ENCODE peak calls at places on chromosomes 4 and X, in eight cellular contexts. A is OCI-LY7, F is astrocyte, J is H9, C is colonic mucosa, Q is transverse colon, X is A549, O is RWPE1. D is an unnamed sample.

GRCh38 chr4:137226221-137226620 is 306.1 kb downstream of the PCDH18 start:
- DNase-seq in Q (no peak), C (no peak), O (no peak), J (no peak), X (no peak), A (no peak), F (no peak), D (no peak)

GRCh38 chr4:120680647-120681228 is 241.8 kb downstream of the PRDM5 start:
- DNase-seq in F (no peak), O (no peak), X (no peak), Q (no peak), A (no peak), C (no peak), J (no peak), D (no peak)

GRCh38 chr4:81071013-81071412 is 40.5 kb downstream of the BMP3 start:
- DNase-seq in O (no peak), F (no peak), A (no peak), X (no peak), Q (no peak), C (no peak), J (no peak), D (no peak)

GRCh38 chrX:24395775-24396174 is 35.3 kb downstream of the SUPT20HL1 start:
- DNase-seq in F (peak; percentile 62), O (peak; percentile 40), J (peak; percentile 62), X (peak; percentile 57), C (peak; percentile 53), A (peak; percentile 60), Q (peak; percentile 29), D (no peak)

GRCh38 chr4:71229477-71230257 is 109.2 kb upstream of the SLC4A4 start:
- DNase-seq in J (peak; percentile 36), O (peak; percentile 37), A (peak; percentile 21), X (peak; percentile 28), C (peak; percentile 41), F (peak; percentile 39), Q (peak; percentile 31), D (no peak)

GRCh38 chr4:180059216-180059881 is 2183.9 kb upstream of the TENM3 start:
- DNase-seq in O (peak; percentile 1), F (peak; percentile 1), J (peak; percentile 47), X (peak; percentile 0), A (no peak), Q (peak; percentile 10), C (peak; percentile 23), D (no peak)

GRCh38 chr4:73732759-73733431 is 7.5 kb upstream of the CXCL8 start:
- DNase-seq in C (no peak), A (no peak), O (no peak), X (no peak), Q (no peak), F (no peak), J (no peak), D (no peak)

GRCh38 chr4:56653461-56654237 is 27.4 kb downstream of the HOPX start:
- DNase-seq in Q (peak; percentile 15), C (no peak), F (no peak), A (peak; percentile 12), X (no peak), O (no peak), J (no peak), D (no peak)

GRCh38 chr4:1493540-1494287 is 87.5 kb upstream of the NKX1-1 start:
- DNase-seq in J (no peak), A (no peak), X (no peak), Q (no peak), O (no peak), C (no peak), F (no peak), D (no peak)

GRCh38 chr4:177107288-177107901 is 202.3 kb upstream of the NEIL3 start:
- DNase-seq in C (no peak), O (no peak), A (no peak), J (no peak), X (no peak), Q (no peak), F (peak; percentile 35), D (peak; percentile 10)

GRCh38 chrX:109352121-109352556 is 129.7 kb downstream of the GUCY2F start:
- DNase-seq in J (no peak), O (no peak), A (no peak), Q (no peak), X (no peak), C (no peak), F (no peak), D (no peak)

GRCh38 chr4:173735055-173735454 is 205.0 kb upstream of the HAND2 start:
- DNase-seq in C (no peak), O (no peak), X (no peak), A (no peak), J (no peak), Q (no peak), F (no peak), D (no peak)

GRCh38 chr4:147173317-147173716 is 227.7 kb upstream of the TTC29 start:
- DNase-seq in J (no peak), F (no peak), A (no peak), O (no peak), X (no peak), Q (no peak), C (no peak), D (no peak)

GRCh38 chr4:47085661-47086060 is 54.3 kb downstream of the GABRB1 start:
- DNase-seq in J (no peak), F (no peak), C (no peak), O (no peak), X (no peak), A (no peak), Q (no peak), D (no peak)

GRCh38 chr4:59612235-59612634 is 1587.9 kb upstream of the ADGRL3 start:
- DNase-seq in C (no peak), O (peak; percentile 42), J (no peak), X (peak; percentile 0), Q (no peak), A (no peak), F (peak; percentile 72), D (no peak)

GRCh38 chr4:46765465-46765864 is 143.6 kb downstream of the COX7B2 start:
- DNase-seq in A (no peak), F (no peak), Q (no peak), C (no peak), J (no peak), O (no peak), X (no peak), D (no peak)

GRCh38 chr4:163548481-163549243 is 54.2 kb downstream of the TMA16 start:
- DNase-seq in F (peak; percentile 35), Q (no peak), X (peak; percentile 32), A (peak; percentile 64), O (peak; percentile 34), J (no peak), C (peak; percentile 33), D (no peak)

GRCh38 chr4:168710353-168710946 is 213.6 kb downstream of the PALLD start:
- DNase-seq in F (peak; percentile 64), A (no peak), O (peak; percentile 47), C (peak; percentile 32), X (peak; percentile 19), J (no peak), Q (peak; percentile 35), D (no peak)

GRCh38 chr4:181592221-181592745 is 650.9 kb upstream of the TENM3 start:
- DNase-seq in A (peak; percentile 12), F (peak; percentile 34), X (no peak), O (no peak), C (no peak), J (no peak), Q (no peak), D (no peak)

GRCh38 chr4:40586034-40586433 is 43.6 kb downstream of the RBM47 start:
- DNase-seq in F (peak; percentile 47), J (no peak), C (no peak), Q (no peak), A (no peak), O (no peak), X (no peak), D (no peak)

GRCh38 chrX:7771788-7772438 is 71.1 kb upstream of the VCX start:
- DNase-seq in J (no peak), A (no peak), O (no peak), F (no peak), C (peak; percentile 60), X (no peak), Q (peak; percentile 22), D (no peak)
- H3K27ac ChIP-seq in J (no peak overlapping the region), A (no peak overlapping the region), O (no peak overlapping the region), F (no peak overlapping the region), C (peak overlapping the region; percentile 45), X (no peak overlapping the region), Q (peak overlapping the region; percentile 12), D (no peak overlapping the region)

GRCh38 chrX:46551494-46552128 is 6.4 kb upstream of the ZNF674 start:
- DNase-seq in O (no peak), F (peak; percentile 77), C (no peak), X (no peak), Q (no peak), A (no peak), J (peak; percentile 68), D (no peak)
- H3K27ac ChIP-seq in O (peak overlapping the region; percentile 28), F (peak overlapping the region; percentile 81), C (no peak overlapping the region), X (peak overlapping the region; percentile 51), Q (no peak overlapping the region), A (no peak overlapping the region), J (peak overlapping the region; percentile 71), D (peak overlapping the region; percentile 24)

DNA sequence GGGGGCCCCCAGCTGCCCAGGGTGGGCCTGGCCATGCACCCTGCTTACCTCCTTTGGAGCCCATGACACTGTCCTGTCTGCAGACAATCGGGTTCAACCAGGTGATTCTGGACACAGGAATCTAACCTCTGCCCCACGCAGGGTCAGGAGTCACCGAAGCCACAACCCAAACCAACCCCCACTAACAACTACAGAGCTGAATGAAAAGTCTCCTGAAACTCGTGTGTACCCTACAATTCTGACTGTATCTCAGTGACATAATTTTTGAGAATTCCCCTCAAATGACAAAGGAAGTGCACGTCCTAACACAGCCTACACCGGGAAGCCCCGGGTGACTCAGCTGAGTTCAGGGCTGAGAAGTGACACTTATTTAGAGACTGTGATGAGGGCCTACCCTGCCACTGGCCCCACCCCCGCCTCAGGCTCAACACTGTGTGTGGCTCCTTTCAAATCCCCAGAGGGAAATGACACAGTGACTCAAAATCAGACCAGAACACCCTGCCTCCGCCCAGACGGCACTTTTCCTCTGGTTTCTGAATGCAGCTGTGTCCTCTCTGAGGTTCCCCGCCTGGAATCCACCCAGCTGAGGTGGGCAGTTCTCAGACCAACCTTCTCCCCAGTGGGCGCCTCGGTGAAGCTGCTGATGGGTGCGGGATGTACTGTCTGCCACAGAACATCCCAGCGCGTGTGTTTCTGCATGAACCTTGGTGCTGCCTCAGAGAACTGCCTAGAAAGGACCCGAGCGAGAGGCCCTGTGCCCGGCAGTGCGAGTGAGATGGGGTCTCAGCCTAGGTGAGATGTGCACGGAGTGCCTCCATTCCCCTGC is 9.9 kb downstream of the TNIP2 start:
- DNase-seq in A (peak; percentile 79), J (no peak), Q (peak; percentile 39), X (peak; percentile 36), F (peak; percentile 52), C (no peak), O (peak; percentile 25), D (peak; percentile 48)
- H3K27ac ChIP-seq in A (peak overlapping the region; percentile 37), J (no peak overlapping the region), Q (peak overlapping the region; percentile 30), X (peak overlapping the region; percentile 57), F (peak overlapping the region; percentile 54), C (peak overlapping the region; percentile 39), O (peak overlapping the region; percentile 71), D (peak overlapping the region; percentile 57)

GRCh38 chrX:129843459-129844306 is at the start of gene ZDHHC9:
- DNase-seq in C (peak; percentile 89), J (peak; percentile 92), O (peak; percentile 87), A (peak; percentile 90), F (peak; percentile 77), X (peak; percentile 70), Q (peak; percentile 90), D (peak; percentile 20)
- H3K27ac ChIP-seq in C (peak within 1 kb of the TSS; percentile 69), J (no peak within 1 kb of the TSS), O (peak within 1 kb of the TSS; percentile 75), A (no peak within 1 kb of the TSS), F (peak within 1 kb of the TSS; percentile 52), X (peak within 1 kb of the TSS; percentile 94), Q (peak within 1 kb of the TSS; percentile 85), D (peak within 1 kb of the TSS; percentile 59)

D was measured in epithelial cell of prostate.